ENCODE peak calls at places on chromosomes 13 and 19, in six cellular contexts. One of them, this sample, is unnamed.

GRCh38 chr13:46552888-46553520 is at the start of gene LRCH1:
- DNase-seq in RWPE1: peak; percentile 87
- DNase-seq in thoracic aorta: peak; percentile 70
- DNase-seq in WERI-Rb-1: peak; percentile 96
- DNase-seq in CD8-positive, alpha-beta T cell: peak; percentile 66
- DNase-seq in gastrocnemius medialis: peak; percentile 76
- DNase-seq in this sample: peak; percentile 80

GRCh38 chr19:17510220-17510993 is 1.0 kb upstream of the PGLS start:
- DNase-seq in RWPE1: no peak
- DNase-seq in thoracic aorta: no peak
- DNase-seq in WERI-Rb-1: no peak
- DNase-seq in CD8-positive, alpha-beta T cell: no peak
- DNase-seq in gastrocnemius medialis: no peak
- DNase-seq in this sample: no peak

GRCh38 chr13:41193919-41194824 is at the start of gene KBTBD7:
- DNase-seq in RWPE1: peak; percentile 83
- DNase-seq in thoracic aorta: peak; percentile 80
- DNase-seq in WERI-Rb-1: peak; percentile 81
- DNase-seq in CD8-positive, alpha-beta T cell: peak; percentile 74
- DNase-seq in gastrocnemius medialis: peak; percentile 90
- DNase-seq in this sample: peak; percentile 86

GRCh38 chr19:58379276-58379675 is 1.6 kb downstream of the ZNF837 start:
- DNase-seq in RWPE1: no peak
- DNase-seq in thoracic aorta: no peak
- DNase-seq in WERI-Rb-1: no peak
- DNase-seq in CD8-positive, alpha-beta T cell: no peak
- DNase-seq in gastrocnemius medialis: no peak
- DNase-seq in this sample: no peak

GRCh38 chr19:19655641-19656343 is 7.7 kb downstream of the ATP13A1 start:
- DNase-seq in RWPE1: no peak
- DNase-seq in thoracic aorta: no peak
- DNase-seq in WERI-Rb-1: no peak
- DNase-seq in CD8-positive, alpha-beta T cell: no peak
- DNase-seq in gastrocnemius medialis: no peak
- DNase-seq in this sample: no peak

GRCh38 chr19:1752009-1752756 is 1.1 kb upstream of the ONECUT3 start:
- DNase-seq in RWPE1: no peak
- DNase-seq in thoracic aorta: no peak
- DNase-seq in WERI-Rb-1: no peak
- DNase-seq in CD8-positive, alpha-beta T cell: no peak
- DNase-seq in gastrocnemius medialis: no peak
- DNase-seq in this sample: no peak

GRCh38 chr19:51122112-51122981 is 2.4 kb upstream of the SIGLEC9 start:
- DNase-seq in RWPE1: no peak
- DNase-seq in thoracic aorta: no peak
- DNase-seq in WERI-Rb-1: no peak
- DNase-seq in CD8-positive, alpha-beta T cell: no peak
- DNase-seq in gastrocnemius medialis: no peak
- DNase-seq in this sample: no peak

GRCh38 chr19:52453324-52454094 is at the start of gene ZNF578:
- DNase-seq in RWPE1: peak; percentile 13
- DNase-seq in thoracic aorta: peak; percentile 33
- DNase-seq in WERI-Rb-1: peak; percentile 98
- DNase-seq in CD8-positive, alpha-beta T cell: peak; percentile 22
- DNase-seq in gastrocnemius medialis: peak; percentile 19
- DNase-seq in this sample: peak; percentile 55

GRCh38 chr19:7637374-7638256 is 705 bp downstream of the STXBP2 start:
- DNase-seq in RWPE1: peak; percentile 19
- DNase-seq in thoracic aorta: no peak
- DNase-seq in WERI-Rb-1: no peak
- DNase-seq in CD8-positive, alpha-beta T cell: no peak
- DNase-seq in gastrocnemius medialis: no peak
- DNase-seq in this sample: no peak

GRCh38 chr19:46646402-46646801 is 10.4 kb upstream of the GNG8 start:
- DNase-seq in RWPE1: no peak
- DNase-seq in thoracic aorta: no peak
- DNase-seq in WERI-Rb-1: no peak
- DNase-seq in CD8-positive, alpha-beta T cell: no peak
- DNase-seq in gastrocnemius medialis: no peak
- DNase-seq in this sample: no peak

GRCh38 chr13:76856141-76856571 is 30.0 kb downstream of the KCTD12 start:
- DNase-seq in RWPE1: peak; percentile 48
- DNase-seq in thoracic aorta: no peak
- DNase-seq in WERI-Rb-1: no peak
- DNase-seq in CD8-positive, alpha-beta T cell: no peak
- DNase-seq in gastrocnemius medialis: no peak
- DNase-seq in this sample: no peak

GRCh38 chr19:4456566-4456842 is 1.1 kb downstream of the UBXN6 start:
- DNase-seq in RWPE1: peak; percentile 52
- DNase-seq in thoracic aorta: no peak
- DNase-seq in WERI-Rb-1: peak; percentile 96
- DNase-seq in CD8-positive, alpha-beta T cell: no peak
- DNase-seq in gastrocnemius medialis: no peak
- DNase-seq in this sample: no peak

GRCh38 chr19:17996826-17997316 is 11.1 kb upstream of the ARRDC2 start:
- DNase-seq in RWPE1: peak; percentile 82
- DNase-seq in thoracic aorta: no peak
- DNase-seq in WERI-Rb-1: peak; percentile 84
- DNase-seq in CD8-positive, alpha-beta T cell: peak; percentile 76
- DNase-seq in gastrocnemius medialis: peak; percentile 71
- DNase-seq in this sample: peak; percentile 76

GRCh38 chr13:44757671-44758070 is 181.5 kb upstream of the TSC22D1 start:
- DNase-seq in RWPE1: no peak
- DNase-seq in thoracic aorta: no peak
- DNase-seq in WERI-Rb-1: no peak
- DNase-seq in CD8-positive, alpha-beta T cell: no peak
- DNase-seq in gastrocnemius medialis: no peak
- DNase-seq in this sample: no peak

GRCh38 chr13:44274838-44275237 is 98.8 kb upstream of the SERP2 start:
- DNase-seq in RWPE1: no peak
- DNase-seq in thoracic aorta: no peak
- DNase-seq in WERI-Rb-1: no peak
- DNase-seq in CD8-positive, alpha-beta T cell: no peak
- DNase-seq in gastrocnemius medialis: no peak
- DNase-seq in this sample: no peak

GRCh38 chr13:45422731-45423130 is 4.6 kb upstream of the SLC25A30 start:
- DNase-seq in RWPE1: no peak
- DNase-seq in thoracic aorta: no peak
- DNase-seq in WERI-Rb-1: no peak
- DNase-seq in CD8-positive, alpha-beta T cell: no peak
- DNase-seq in gastrocnemius medialis: no peak
- DNase-seq in this sample: no peak

GRCh38 chr13:28564030-28564429 is 69.1 kb upstream of the FLT1 start:
- DNase-seq in RWPE1: peak; percentile 38
- DNase-seq in thoracic aorta: no peak
- DNase-seq in WERI-Rb-1: no peak
- DNase-seq in CD8-positive, alpha-beta T cell: no peak
- DNase-seq in gastrocnemius medialis: no peak
- DNase-seq in this sample: no peak
- H3K27ac ChIP-seq in RWPE1: no peak overlapping the region
- H3K27ac ChIP-seq in thoracic aorta: no peak overlapping the region
- H3K27ac ChIP-seq in WERI-Rb-1: no peak overlapping the region
- H3K27ac ChIP-seq in CD8-positive, alpha-beta T cell: no peak overlapping the region
- H3K27ac ChIP-seq in gastrocnemius medialis: no peak overlapping the region
- H3K27ac ChIP-seq in this sample: no peak overlapping the region

GRCh38 chr13:50810468-50810867 is 33.0 kb downstream of the DLEU7 start:
- DNase-seq in RWPE1: no peak
- DNase-seq in thoracic aorta: no peak
- DNase-seq in WERI-Rb-1: no peak
- DNase-seq in CD8-positive, alpha-beta T cell: no peak
- DNase-seq in gastrocnemius medialis: no peak
- DNase-seq in this sample: no peak
- H3K27ac ChIP-seq in RWPE1: no peak overlapping the region
- H3K27ac ChIP-seq in thoracic aorta: no peak overlapping the region
- H3K27ac ChIP-seq in WERI-Rb-1: no peak overlapping the region
- H3K27ac ChIP-seq in CD8-positive, alpha-beta T cell: no peak overlapping the region
- H3K27ac ChIP-seq in gastrocnemius medialis: no peak overlapping the region
- H3K27ac ChIP-seq in this sample: no peak overlapping the region

GRCh38 chr13:98542568-98543379 is 34.1 kb downstream of the STK24 start:
- DNase-seq in RWPE1: no peak
- DNase-seq in thoracic aorta: no peak
- DNase-seq in WERI-Rb-1: no peak
- DNase-seq in CD8-positive, alpha-beta T cell: no peak
- DNase-seq in gastrocnemius medialis: no peak
- DNase-seq in this sample: no peak

GRCh38 chr13:98540476-98540875 is 36.4 kb downstream of the STK24 start:
- DNase-seq in RWPE1: no peak
- DNase-seq in thoracic aorta: no peak
- DNase-seq in WERI-Rb-1: no peak
- DNase-seq in CD8-positive, alpha-beta T cell: no peak
- DNase-seq in gastrocnemius medialis: no peak
- DNase-seq in this sample: no peak

GRCh38 chr13:98541211-98541610 is 35.7 kb downstream of the STK24 start:
- DNase-seq in RWPE1: no peak
- DNase-seq in thoracic aorta: no peak
- DNase-seq in WERI-Rb-1: no peak
- DNase-seq in CD8-positive, alpha-beta T cell: no peak
- DNase-seq in gastrocnemius medialis: no peak
- DNase-seq in this sample: no peak

GRCh38 chr13:98543380-98544104 is 33.4 kb downstream of the STK24 start:
- DNase-seq in RWPE1: no peak
- DNase-seq in thoracic aorta: no peak
- DNase-seq in WERI-Rb-1: no peak
- DNase-seq in CD8-positive, alpha-beta T cell: no peak
- DNase-seq in gastrocnemius medialis: no peak
- DNase-seq in this sample: no peak

DNA sequence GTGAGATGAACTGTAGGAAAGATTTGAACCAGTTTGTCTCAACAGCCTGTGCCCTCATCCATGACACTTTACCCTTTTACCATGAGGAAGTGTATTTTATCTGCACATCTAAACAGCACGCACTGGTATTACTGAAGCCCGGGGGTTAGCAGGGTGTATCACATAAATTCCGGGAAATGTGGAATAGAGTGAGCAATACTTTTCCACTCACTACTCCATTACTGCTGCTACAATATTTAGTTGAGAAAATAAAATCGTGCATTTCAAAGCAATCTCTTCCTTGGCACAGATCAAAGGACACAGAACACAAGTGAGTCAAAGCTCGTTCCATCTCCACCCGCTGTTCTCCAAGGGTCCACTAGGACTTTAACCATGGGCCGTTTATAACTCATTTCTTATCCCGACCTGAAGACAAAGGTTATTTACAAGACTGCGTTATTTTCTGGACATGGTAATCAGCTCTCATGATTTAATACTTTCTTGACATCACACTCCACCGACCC is 35.2 kb downstream of the STK24 start:
- DNase-seq in RWPE1: no peak
- DNase-seq in thoracic aorta: no peak
- DNase-seq in WERI-Rb-1: no peak
- DNase-seq in CD8-positive, alpha-beta T cell: no peak
- DNase-seq in gastrocnemius medialis: no peak
- DNase-seq in this sample: no peak
- H3K27ac ChIP-seq in RWPE1: no peak overlapping the region
- H3K27ac ChIP-seq in thoracic aorta: no peak overlapping the region
- H3K27ac ChIP-seq in WERI-Rb-1: no peak overlapping the region
- H3K27ac ChIP-seq in CD8-positive, alpha-beta T cell: no peak overlapping the region
- H3K27ac ChIP-seq in gastrocnemius medialis: peak overlapping the region; percentile 62
- H3K27ac ChIP-seq in this sample: no peak overlapping the region

DNA sequence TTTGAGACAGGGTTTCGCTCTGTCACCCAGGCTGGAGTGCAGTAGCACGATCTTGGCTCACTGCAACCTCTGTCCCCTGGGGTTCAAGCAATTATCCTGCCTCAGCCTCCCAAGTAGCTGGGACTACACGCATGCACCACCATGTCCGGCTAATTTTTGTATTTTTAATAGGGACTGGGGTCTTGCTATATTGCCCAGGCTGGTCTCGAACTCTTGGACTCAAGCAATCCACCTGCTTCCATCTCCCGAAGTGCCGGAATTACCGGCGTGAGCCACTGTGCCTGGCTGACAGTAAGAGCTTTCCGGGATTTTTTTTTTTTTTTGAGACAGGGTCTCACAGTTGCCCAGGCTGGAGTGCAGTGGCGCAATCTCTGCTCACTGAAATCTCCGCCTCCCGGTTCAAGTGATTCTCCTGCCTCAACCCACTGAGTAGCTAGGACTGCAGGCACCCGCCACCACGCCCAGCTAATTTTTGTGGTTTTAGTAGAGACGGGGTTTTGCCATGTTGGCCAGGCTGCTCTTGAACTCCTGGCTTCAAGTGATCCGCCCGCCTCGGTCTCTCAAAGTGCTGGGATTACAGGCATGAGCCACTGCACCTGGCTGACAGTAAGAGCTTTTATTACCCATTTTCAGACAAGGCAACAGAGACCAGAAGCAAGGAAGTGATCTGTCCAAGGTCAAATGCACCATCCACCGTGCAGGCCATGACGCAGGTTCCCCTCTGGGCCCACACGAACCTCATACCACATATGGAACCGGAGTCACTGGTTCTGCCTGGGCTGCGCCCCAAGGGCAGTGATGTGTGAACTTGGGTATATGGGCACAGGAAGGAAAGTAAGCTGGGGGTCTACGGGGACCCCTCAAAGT is 21.0 kb downstream of the RFX1 start:
- DNase-seq in RWPE1: no peak
- DNase-seq in thoracic aorta: no peak
- DNase-seq in WERI-Rb-1: no peak
- DNase-seq in CD8-positive, alpha-beta T cell: no peak
- DNase-seq in gastrocnemius medialis: no peak
- DNase-seq in this sample: peak; percentile 33
- H3K27ac ChIP-seq in RWPE1: peak overlapping the region; percentile 38
- H3K27ac ChIP-seq in thoracic aorta: no peak overlapping the region
- H3K27ac ChIP-seq in WERI-Rb-1: peak overlapping the region; percentile 34
- H3K27ac ChIP-seq in CD8-positive, alpha-beta T cell: peak overlapping the region; percentile 93
- H3K27ac ChIP-seq in gastrocnemius medialis: peak overlapping the region; percentile 85
- H3K27ac ChIP-seq in this sample: peak overlapping the region; percentile 95

GRCh38 chr19:48565090-48565489 is 13.1 kb downstream of the SULT2B1 start:
- DNase-seq in RWPE1: no peak
- DNase-seq in thoracic aorta: no peak
- DNase-seq in WERI-Rb-1: peak; percentile 78
- DNase-seq in CD8-positive, alpha-beta T cell: no peak
- DNase-seq in gastrocnemius medialis: no peak
- DNase-seq in this sample: no peak

GRCh38 chr19:48568345-48568886 is 16.4 kb downstream of the SULT2B1 start:
- DNase-seq in RWPE1: peak; percentile 81
- DNase-seq in thoracic aorta: peak; percentile 80
- DNase-seq in WERI-Rb-1: peak; percentile 69
- DNase-seq in CD8-positive, alpha-beta T cell: no peak
- DNase-seq in gastrocnemius medialis: peak; percentile 92
- DNase-seq in this sample: no peak

GRCh38 chr19:48573163-48573505 is 21.2 kb downstream of the SULT2B1 start:
- DNase-seq in RWPE1: no peak
- DNase-seq in thoracic aorta: no peak
- DNase-seq in WERI-Rb-1: no peak
- DNase-seq in CD8-positive, alpha-beta T cell: no peak
- DNase-seq in gastrocnemius medialis: no peak
- DNase-seq in this sample: no peak

GRCh38 chr19:48571378-48572162 is 19.6 kb downstream of the SULT2B1 start:
- DNase-seq in RWPE1: no peak
- DNase-seq in thoracic aorta: no peak
- DNase-seq in WERI-Rb-1: no peak
- DNase-seq in CD8-positive, alpha-beta T cell: no peak
- DNase-seq in gastrocnemius medialis: no peak
- DNase-seq in this sample: no peak

DNA sequence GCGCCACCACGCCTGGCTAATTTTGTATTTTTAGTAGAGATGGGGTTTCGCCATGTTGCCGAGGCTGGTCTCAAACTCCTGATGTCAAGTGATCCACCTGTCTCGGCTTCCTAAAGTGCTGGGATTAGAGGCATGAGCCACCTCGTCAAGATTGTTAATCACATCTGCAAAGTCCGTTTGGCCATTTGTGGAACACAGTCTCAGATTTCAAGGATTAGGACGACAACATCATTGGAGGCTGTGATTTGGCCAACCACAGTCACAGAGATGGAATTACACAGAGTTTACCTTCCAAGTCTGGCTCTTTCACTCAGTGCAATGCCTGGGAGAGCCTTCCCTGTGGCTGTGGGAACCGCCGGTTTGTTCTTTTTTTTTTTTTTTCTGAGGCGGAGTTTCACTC is 17.8 kb downstream of the SULT2B1 start:
- DNase-seq in RWPE1: no peak
- DNase-seq in thoracic aorta: no peak
- DNase-seq in WERI-Rb-1: peak; percentile 85
- DNase-seq in CD8-positive, alpha-beta T cell: no peak
- DNase-seq in gastrocnemius medialis: peak; percentile 64
- DNase-seq in this sample: no peak
- H3K27ac ChIP-seq in RWPE1: peak overlapping the region; percentile 5
- H3K27ac ChIP-seq in thoracic aorta: no peak overlapping the region
- H3K27ac ChIP-seq in WERI-Rb-1: peak overlapping the region; percentile 40
- H3K27ac ChIP-seq in CD8-positive, alpha-beta T cell: no peak overlapping the region
- H3K27ac ChIP-seq in gastrocnemius medialis: peak overlapping the region; percentile 81
- H3K27ac ChIP-seq in this sample: no peak overlapping the region